ENCODE peak calls at places on chromosomes 3 and 15, in ten cellular contexts. F, H, Q, Z, E, B, R, J, X and W are unnamed samples.

GRCh38 chr3:102586485-102586884 is 151.7 kb downstream of the ZPLD1 start:
- DNase-seq in Q (no peak), H (no peak), J (no peak), E (no peak), F (no peak), X (no peak), R (no peak), B (no peak), Z (no peak), W (no peak)

GRCh38 chr3:159763466-159764210 is 225.0 kb upstream of the IL12A start:
- DNase-seq in R (no peak), X (peak; percentile 43), F (peak; percentile 67), J (no peak), B (peak; percentile 20), E (peak; percentile 82), Q (peak; percentile 90), H (peak; percentile 83), Z (peak; percentile 95), W (peak; percentile 48)

GRCh38 chr15:25623708-25624107 is 184.9 kb upstream of the UBE3A start:
- DNase-seq in R (no peak), Z (no peak), H (no peak), X (no peak), J (no peak), F (no peak), E (no peak), B (no peak), Q (no peak), W (no peak)

GRCh38 chr3:88030200-88030599 is 28.6 kb downstream of the CGGBP1 start:
- DNase-seq in X (no peak), Q (no peak), F (no peak), H (no peak), J (no peak), R (no peak), B (no peak), E (no peak), Z (no peak), W (no peak)

GRCh38 chr3:196968233-196969000 is at the start of gene PIGZ:
- DNase-seq in J (no peak), F (no peak), H (peak; percentile 32), E (no peak), X (peak; percentile 47), Q (no peak), B (no peak), R (no peak), Z (peak; percentile 77), W (no peak)

GRCh38 chr15:70387086-70387485 is 289.4 kb upstream of the TLE3 start:
- DNase-seq in E (no peak), X (no peak), Q (no peak), F (no peak), J (no peak), Z (peak; percentile 30), H (no peak), B (no peak), R (no peak), W (no peak)

GRCh38 chr3:182621435-182622240 is 171.7 kb upstream of the ATP11B start:
- DNase-seq in J (no peak), F (no peak), X (no peak), Z (no peak), R (no peak), B (no peak), Q (no peak), E (no peak), H (no peak), W (no peak)

GRCh38 chr3:16243706-16244490 is 20.8 kb downstream of the DPH3 start:
- DNase-seq in E (no peak), Z (no peak), J (no peak), X (peak; percentile 17), R (no peak), F (no peak), H (no peak), Q (no peak), B (no peak), W (no peak)

GRCh38 chr3:194298331-194299227 is 52.5 kb downstream of the CPN2 start:
- DNase-seq in Q (peak; percentile 65), R (no peak), E (no peak), X (no peak), B (no peak), F (no peak), J (no peak), Z (no peak), H (no peak), W (no peak)

GRCh38 chr3:194296448-194296831 is 54.7 kb downstream of the CPN2 start:
- DNase-seq in B (no peak), Z (peak; percentile 80), J (no peak), H (peak; percentile 81), R (peak; percentile 93), E (no peak), X (peak; percentile 82), F (no peak), Q (peak; percentile 68), W (no peak)

GRCh38 chr3:194294199-194294887 is 56.8 kb downstream of the CPN2 start:
- DNase-seq in Q (peak; percentile 55), E (no peak), H (no peak), Z (peak; percentile 87), J (no peak), X (no peak), R (no peak), B (no peak), F (no peak), W (no peak)

GRCh38 chr3:194294888-194295214 is 56.3 kb downstream of the CPN2 start:
- DNase-seq in J (no peak), H (no peak), Q (no peak), Z (no peak), B (no peak), X (no peak), E (no peak), F (no peak), R (no peak), W (no peak)

GRCh38 chr3:194296832-194297666 is 54.1 kb downstream of the CPN2 start:
- DNase-seq in X (peak; percentile 81), E (no peak), H (no peak), Q (peak; percentile 68), Z (peak; percentile 94), B (no peak), J (no peak), F (no peak), R (no peak), W (no peak)
- H3K4me3 ChIP-seq in X (no peak overlapping the region), E (peak overlapping the region; percentile 49), H (peak overlapping the region; percentile 26), Q (no peak overlapping the region), Z (peak overlapping the region; percentile 71), B (peak overlapping the region; percentile 34), J (no peak overlapping the region), F (no peak overlapping the region), R (peak overlapping the region; percentile 34), W (peak overlapping the region; percentile 36)

GRCh38 chr3:183871541-183871940 is 13.1 kb downstream of the PARL start:
- DNase-seq in X (no peak), J (no peak), R (no peak), B (no peak), Q (no peak), H (no peak), Z (no peak), F (no peak), E (no peak), W (no peak)

GRCh38 chr3:183870563-183870962 is 14.1 kb downstream of the PARL start:
- DNase-seq in E (no peak), B (no peak), Q (no peak), F (no peak), R (no peak), J (no peak), Z (no peak), H (no peak), X (no peak), W (no peak)

GRCh38 chr3:183873986-183874385 is 10.7 kb downstream of the PARL start:
- DNase-seq in B (no peak), J (no peak), X (no peak), H (no peak), Z (no peak), F (no peak), R (no peak), E (no peak), Q (no peak), W (no peak)

DNA sequence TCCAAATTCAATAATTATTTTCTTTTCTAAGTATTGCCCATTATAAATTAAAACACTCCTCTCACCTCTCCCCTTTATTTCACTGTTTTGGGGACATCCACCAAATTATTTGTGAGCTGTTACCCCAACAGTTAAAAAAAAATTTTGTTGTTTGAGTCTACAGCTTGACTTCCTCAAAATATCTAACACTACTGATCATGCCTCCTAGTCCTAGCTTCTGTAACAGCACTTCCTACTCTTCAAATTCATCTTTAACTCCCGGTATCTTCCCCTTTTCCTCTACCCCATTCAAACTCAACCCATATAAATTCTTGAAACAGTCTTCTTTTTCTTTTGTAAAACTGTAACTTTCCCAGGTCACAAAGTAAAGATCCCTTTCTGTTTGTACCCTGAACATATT is 15.9 kb downstream of the PARL start:
- DNase-seq in Q (no peak), R (no peak), F (no peak), B (no peak), H (no peak), J (no peak), X (no peak), Z (no peak), E (no peak), W (no peak)
- TF ChIP-seq CTCF in Q (no peak), R (no peak), F (no peak), B (no peak), H (no peak), J (no peak), X (no peak), Z (no peak), E (no peak), W (no peak)

GRCh38 chr15:47727676-47728075 is 10.4 kb downstream of the SEMA6D start:
- DNase-seq in X (no peak), Z (no peak), E (no peak), F (no peak), H (no peak), B (no peak), R (no peak), J (no peak), Q (no peak), W (no peak)

GRCh38 chr15:47727137-47727536 is 9.8 kb downstream of the SEMA6D start:
- DNase-seq in J (no peak), F (no peak), R (no peak), H (no peak), Z (no peak), Q (no peak), X (no peak), E (no peak), B (no peak), W (no peak)

GRCh38 chr15:47728886-47729285 is 11.6 kb downstream of the SEMA6D start:
- DNase-seq in J (no peak), E (no peak), X (no peak), F (no peak), B (no peak), Q (no peak), H (no peak), R (no peak), Z (no peak), W (no peak)

GRCh38 chr15:47726399-47726823 is 9.1 kb downstream of the SEMA6D start:
- DNase-seq in E (no peak), R (peak; percentile 48), F (no peak), H (no peak), X (no peak), Z (no peak), Q (no peak), B (no peak), J (no peak), W (no peak)

GRCh38 chr15:47725924-47726323 is 8.6 kb downstream of the SEMA6D start:
- DNase-seq in Q (no peak), J (no peak), B (no peak), E (no peak), X (peak; percentile 41), H (no peak), F (no peak), R (no peak), Z (no peak), W (no peak)
- H3K4me3 ChIP-seq in Q (no peak overlapping the region), J (no peak overlapping the region), B (no peak overlapping the region), E (no peak overlapping the region), X (no peak overlapping the region), H (no peak overlapping the region), F (no peak overlapping the region), R (no peak overlapping the region), Z (peak overlapping the region; percentile 1), W (no peak overlapping the region)

DNA sequence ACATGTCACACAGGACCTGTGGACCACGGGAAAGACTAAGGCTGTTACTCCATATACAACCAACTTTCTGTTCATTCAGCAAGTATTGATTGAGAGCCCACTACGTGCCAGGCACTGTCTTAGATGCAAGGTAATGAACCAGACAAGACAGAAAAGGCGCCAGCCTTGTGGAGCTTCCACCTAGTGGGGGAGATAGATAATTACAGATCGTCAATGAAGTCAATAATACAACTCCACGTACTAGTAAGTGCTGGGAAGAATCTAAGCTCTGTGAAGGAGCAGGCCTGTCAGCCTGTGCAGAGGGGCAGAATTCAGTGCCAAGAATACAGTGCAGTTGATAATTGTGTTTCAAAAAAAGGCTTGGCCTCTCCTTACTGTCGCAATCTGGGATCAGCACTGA is 186.4 kb downstream of the FEZF2 start:
- DNase-seq in J (no peak), X (no peak), F (no peak), B (no peak), R (no peak), E (no peak), Q (no peak), H (peak; percentile 25), Z (peak; percentile 67), W (no peak)
- TF ChIP-seq CTCF in J (peak; percentile 16), X (no peak), F (peak; percentile 40), B (peak; percentile 46), R (peak; percentile 47), E (no peak), Q (peak; percentile 43), H (peak; percentile 57), Z (peak; percentile 73), W (peak; percentile 52)